ENCODE peak calls at places on chromosome 5, in nine cellular contexts. K, A, R, L, T, V, J, S and E are unnamed samples.

GRCh38 chr5:77635617-77636422 is 2.7 kb downstream of the OTP start:
- DNase-seq in K (no peak), L (no peak), S (no peak), R (no peak), V (no peak), T (no peak), A (no peak), J (no peak), E (peak)

GRCh38 chr5:60633336-60633735 is 66.6 kb downstream of the DEPDC1B start:
- DNase-seq in K (no peak), R (no peak), V (peak), A (no peak), L (no peak), S (no peak), T (no peak), J (peak), E (no peak)

GRCh38 chr5:136332213-136332612 is 33.1 kb downstream of the TRPC7 start:
- DNase-seq in A (no peak), V (no peak), T (no peak), S (no peak), R (no peak), K (no peak), J (no peak), L (no peak), E (peak)

GRCh38 chr5:6766558-6767191 is 53.4 kb downstream of the TENT4A start:
- DNase-seq in A (peak), R (peak), L (peak), K (no peak), V (peak), J (peak), T (no peak), S (peak), E (no peak)

GRCh38 chr5:73654861-73655318 is 28.9 kb downstream of the ARHGEF28 start:
- DNase-seq in J (no peak), T (no peak), R (no peak), K (no peak), L (no peak), S (no peak), A (no peak), V (no peak), E (no peak)

GRCh38 chr5:148443998-148444397 is 60.2 kb downstream of the FBXO38 start:
- DNase-seq in R (no peak), S (peak), A (peak), V (peak), J (peak), L (no peak), T (peak), K (peak), E (peak)

GRCh38 chr5:14145356-14146334 is 2.5 kb downstream of the TRIO start:
- DNase-seq in R (no peak), A (no peak), V (peak), L (no peak), S (no peak), K (no peak), T (peak), J (no peak), E (no peak)

GRCh38 chr5:98635631-98636030 is 137.8 kb upstream of the RGMB start:
- DNase-seq in S (no peak), A (no peak), R (no peak), K (no peak), V (peak), T (no peak), J (no peak), L (no peak), E (no peak)

GRCh38 chr5:151388960-151389359 is 41.6 kb upstream of the SLC36A2 start:
- DNase-seq in K (no peak), J (no peak), A (no peak), L (no peak), S (no peak), T (no peak), R (no peak), V (no peak), E (no peak)

GRCh38 chr5:1216918-1217295 is 8.3 kb upstream of the SLC6A18 start:
- DNase-seq in V (no peak), R (no peak), S (no peak), A (no peak), K (no peak), T (no peak), J (no peak), L (no peak), E (no peak)

GRCh38 chr5:135592312-135593045 is 13.7 kb upstream of the CXCL14 start:
- DNase-seq in V (no peak), L (no peak), A (no peak), K (no peak), S (no peak), J (no peak), T (no peak), R (no peak), E (no peak)

GRCh38 chr5:43634621-43635020 is 31.6 kb downstream of the NNT start:
- DNase-seq in K (no peak), J (no peak), T (no peak), S (no peak), L (no peak), A (no peak), V (no peak), R (no peak), E (no peak)

GRCh38 chr5:165502893-165503696 is 1997.7 kb downstream of the MAT2B start:
- DNase-seq in L (no peak), T (no peak), A (no peak), J (peak), K (no peak), S (no peak), R (no peak), V (no peak), E (no peak)

GRCh38 chr5:16964821-16965220 is 28.7 kb upstream of the MYO10 start:
- DNase-seq in K (no peak), J (no peak), T (no peak), V (no peak), L (no peak), S (no peak), R (no peak), A (no peak), E (peak)

GRCh38 chr5:543755-544674 is 19.8 kb upstream of the SLC9A3 start:
- DNase-seq in K (no peak), A (peak), T (peak), R (peak), S (no peak), J (no peak), L (peak), V (no peak), E (peak)

GRCh38 chr5:154176191-154176590 is 14.3 kb upstream of the GALNT10 start:
- DNase-seq in T (no peak), S (no peak), R (no peak), K (no peak), J (peak), A (no peak), V (peak), L (no peak), E (no peak)

GRCh38 chr5:14428302-14429081 is 153.1 kb upstream of the OTULINL start:
- DNase-seq in T (no peak), L (no peak), V (peak), J (no peak), R (no peak), S (no peak), K (no peak), A (no peak), E (no peak)

GRCh38 chr5:172788771-172789686 is 18.0 kb upstream of the DUSP1 start:
- DNase-seq in S (peak), K (no peak), T (peak), J (no peak), L (peak), V (peak), A (peak), R (peak), E (no peak)

GRCh38 chr5:100905259-100905914 is 2.3 kb upstream of the ST8SIA4 start:
- DNase-seq in S (no peak), T (no peak), V (no peak), A (no peak), J (no peak), R (no peak), L (no peak), K (no peak), E (no peak)

GRCh38 chr5:38712416-38712815 is 133.4 kb upstream of the OSMR start:
- DNase-seq in T (no peak), A (no peak), R (no peak), S (no peak), K (no peak), L (no peak), V (no peak), J (no peak), E (no peak)

GRCh38 chr5:127833999-127834953 is 131.1 kb downstream of the CCDC192 start:
- DNase-seq in K (no peak), V (peak), S (no peak), A (no peak), L (no peak), R (no peak), J (peak), T (no peak), E (no peak)

GRCh38 chr5:32325616-32326015 is 12.9 kb upstream of the MTMR12 start:
- DNase-seq in T (no peak), A (no peak), K (no peak), R (no peak), J (no peak), V (no peak), S (no peak), L (no peak), E (no peak)

GRCh38 chr5:32258406-32258805 is 54.3 kb downstream of the MTMR12 start:
- DNase-seq in V (no peak), S (no peak), R (no peak), L (no peak), K (no peak), A (no peak), T (no peak), J (no peak), E (no peak)

GRCh38 chr5:14665949-14666741 is 1.6 kb downstream of the OTULIN start:
- DNase-seq in A (peak), S (peak), R (no peak), V (no peak), L (no peak), T (peak), K (no peak), J (no peak), E (peak)

GRCh38 chr5:133247145-133247709 is 195.4 kb downstream of the HSPA4 start:
- DNase-seq in K (no peak), T (no peak), J (no peak), S (no peak), A (no peak), L (no peak), R (no peak), V (no peak), E (no peak)

GRCh38 chr5:133460172-133460758 is 152.1 kb downstream of the FSTL4 start:
- DNase-seq in J (peak), L (no peak), K (peak), R (no peak), V (no peak), S (no peak), A (peak), T (peak), E (peak)

GRCh38 chr5:39209924-39210323 is 9.4 kb downstream of the FYB1 start:
- DNase-seq in A (peak), S (no peak), V (no peak), T (no peak), J (no peak), L (no peak), K (no peak), R (no peak), E (no peak)

GRCh38 chr5:113380299-113381014 is 54.3 kb downstream of the TSSK1B start:
- DNase-seq in T (no peak), R (no peak), A (no peak), L (no peak), K (no peak), V (peak), S (no peak), J (peak), E (no peak)

GRCh38 chr5:130337179-130337888 is 433.1 kb downstream of the CHSY3 start:
- DNase-seq in L (no peak), S (no peak), K (no peak), A (no peak), V (peak), J (peak), T (no peak), R (no peak), E (no peak)

GRCh38 chr5:81925012-81925411 is 46.8 kb upstream of the ATG10 start:
- DNase-seq in L (no peak), J (no peak), T (no peak), R (no peak), S (no peak), V (no peak), K (no peak), A (no peak), E (no peak)

GRCh38 chr5:135880278-135880677 is 15.4 kb downstream of the IL9 start:
- DNase-seq in J (no peak), V (no peak), L (no peak), K (no peak), R (no peak), S (no peak), T (no peak), A (peak), E (peak)

GRCh38 chr5:115542651-115543364 is 1.8 kb downstream of the FEM1C start:
- DNase-seq in J (no peak), V (no peak), K (no peak), L (no peak), A (no peak), R (no peak), S (no peak), T (no peak), E (no peak)

GRCh38 chr5:87539839-87540238 is 127.1 kb upstream of the CCNH start:
- DNase-seq in A (no peak), T (no peak), R (no peak), J (no peak), K (no peak), L (no peak), S (no peak), V (no peak), E (no peak)

GRCh38 chr5:137689306-137689705 is 46.6 kb downstream of the KLHL3 start:
- DNase-seq in V (no peak), K (no peak), R (no peak), L (no peak), S (no peak), T (no peak), J (no peak), A (no peak), E (no peak)

GRCh38 chr5:129460121-129460950 is at the start of gene ADAMTS19:
- DNase-seq in S (no peak), V (peak), J (peak), T (peak), A (peak), R (no peak), K (peak), L (no peak), E (peak)

GRCh38 chr5:34043099-34043876 is at the start of gene C1QTNF3:
- DNase-seq in K (no peak), L (no peak), A (no peak), J (peak), T (no peak), S (no peak), R (no peak), V (peak), E (peak)

GRCh38 chr5:173515526-173515925 is 100.9 kb downstream of the BOD1 start:
- DNase-seq in K (no peak), L (no peak), S (no peak), J (peak), T (no peak), R (no peak), V (peak), A (no peak), E (no peak)

GRCh38 chr5:151889614-151890013 is 35.0 kb downstream of the GLRA1 start:
- DNase-seq in R (no peak), J (no peak), S (no peak), T (no peak), K (no peak), L (no peak), A (no peak), V (no peak), E (no peak)

GRCh38 chr5:6435356-6435755 is 13.3 kb upstream of the UBE2QL1 start:
- DNase-seq in K (peak), A (no peak), L (no peak), T (no peak), S (no peak), J (peak), R (peak), V (no peak), E (peak)

DNA sequence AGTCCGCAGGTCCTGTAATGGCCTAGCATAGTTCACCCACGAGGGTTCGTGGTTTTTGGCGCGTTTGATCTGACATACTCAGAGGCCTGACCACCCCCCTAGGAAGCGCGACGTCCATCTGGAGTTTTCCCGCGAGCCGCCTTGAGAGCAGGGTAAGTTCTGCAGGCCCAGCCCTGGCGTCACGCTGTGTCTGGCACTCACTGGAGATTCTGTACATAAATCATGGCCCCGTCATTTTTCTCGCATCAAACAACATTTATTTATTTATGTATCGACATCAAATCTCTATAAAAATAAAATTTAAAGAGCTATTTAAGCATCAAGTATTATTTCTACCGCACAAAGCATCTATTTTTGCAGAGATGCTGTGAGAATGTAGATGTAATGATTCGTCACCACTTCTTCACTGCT is 446 bp upstream of the TRIM41 start:
- DNase-seq in V (no peak), R (no peak), K (no peak), S (no peak), T (no peak), J (no peak), A (no peak), L (no peak), E (no peak)
- TF ChIP-seq CTCF in V (no peak), R (no peak), K (peak), S (no peak), T (no peak), J (no peak), A (peak), L (peak), E (no peak)

DNA sequence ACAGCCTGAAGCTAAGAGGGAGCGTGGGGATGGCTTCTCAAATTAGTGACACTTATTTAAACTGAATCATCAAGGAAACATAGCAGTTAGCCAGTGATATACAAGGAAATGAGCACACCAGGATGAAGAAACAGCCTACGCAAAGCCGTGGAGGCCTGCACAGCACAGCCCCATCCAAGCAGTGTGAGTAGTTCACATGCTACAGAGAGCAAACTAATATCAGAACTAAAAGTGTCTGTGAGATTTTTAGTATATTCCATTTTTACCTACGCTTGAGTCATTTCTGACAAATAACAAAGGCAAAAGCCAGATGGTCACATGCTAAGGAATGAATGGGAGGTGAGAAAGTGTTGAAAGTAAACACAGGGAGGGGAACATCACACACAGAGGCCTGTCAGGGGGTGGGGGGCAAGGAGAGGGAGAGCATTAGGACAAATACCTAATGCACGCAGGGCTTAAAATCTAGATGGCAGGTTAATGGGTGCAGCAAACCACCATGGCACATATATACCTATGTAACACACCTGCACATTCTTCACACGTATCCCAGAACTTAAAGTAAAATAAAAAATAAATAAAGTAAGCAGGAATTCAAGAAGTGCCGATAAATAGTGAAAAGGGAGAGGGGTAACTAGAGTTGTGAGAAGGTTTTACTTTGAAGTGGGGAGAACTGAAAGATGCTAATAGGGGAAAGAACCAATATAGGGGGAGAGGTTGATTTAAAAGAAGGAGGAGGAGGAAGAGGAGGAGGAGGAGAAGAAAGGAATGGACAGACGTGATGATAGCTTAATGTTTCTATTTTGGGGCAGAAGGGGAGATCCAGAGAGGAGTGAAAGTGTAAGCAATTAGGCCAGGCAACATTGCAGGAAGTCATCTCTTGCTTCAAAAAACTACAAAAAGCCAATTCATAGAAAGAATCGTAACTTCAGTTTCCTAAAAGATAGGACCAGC is 100.9 kb upstream of the PTGER4 start:
- DNase-seq in J (peak), V (no peak), R (no peak), S (peak), T (no peak), K (no peak), A (no peak), L (no peak), E (no peak)
- TF ChIP-seq CTCF in J (no peak), V (no peak), R (no peak), S (no peak), T (no peak), K (no peak), A (no peak), L (no peak), E (no peak)

DNA sequence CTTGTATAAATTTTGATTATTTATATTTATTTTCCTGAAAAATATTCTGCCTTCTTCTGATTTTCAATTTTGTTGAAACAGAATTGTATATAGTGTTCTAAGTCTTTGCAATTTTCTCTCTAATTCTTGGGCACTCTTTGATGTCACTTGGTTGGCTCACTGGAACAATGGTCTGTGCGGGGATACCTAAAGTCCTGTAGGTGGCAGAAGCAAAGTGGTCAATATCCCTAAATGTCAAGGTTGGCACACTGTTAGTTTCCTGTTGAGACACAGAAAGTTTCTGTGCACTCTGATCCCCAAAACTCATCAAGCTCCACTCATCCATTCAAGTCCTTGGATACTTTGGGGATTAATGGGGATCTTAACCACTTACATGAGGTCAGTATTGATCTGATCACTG is 480.8 kb upstream of the CCNG1 start:
- DNase-seq in L (no peak), K (no peak), V (no peak), J (no peak), A (no peak), R (no peak), S (no peak), T (no peak), E (no peak)
- TF ChIP-seq CTCF in L (no peak), K (peak), V (no peak), J (no peak), A (no peak), R (no peak), S (no peak), T (peak), E (peak)

DNA sequence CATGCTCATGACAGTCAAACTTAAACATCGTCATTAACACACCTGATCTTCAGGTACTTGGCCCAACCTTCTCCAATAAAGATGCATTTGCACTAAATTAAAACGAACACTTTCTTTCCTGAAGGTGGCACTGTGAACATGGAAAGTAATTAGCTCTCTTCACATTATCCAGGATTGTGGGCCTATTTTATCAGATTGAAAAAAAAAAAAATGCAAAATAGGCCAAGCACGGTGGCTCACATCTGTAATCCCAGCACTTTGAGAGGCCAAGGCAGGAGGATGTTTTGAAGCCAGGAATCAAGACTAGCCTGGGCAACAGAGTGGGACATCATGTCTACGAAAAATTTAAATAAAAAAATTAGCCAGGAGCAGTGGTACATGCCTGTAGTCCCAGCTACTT is 14.4 kb upstream of the CDC20B start:
- DNase-seq in L (no peak), V (no peak), A (no peak), T (no peak), K (no peak), S (no peak), R (no peak), J (peak), E (no peak)
- TF ChIP-seq CTCF in L (no peak), V (peak), A (no peak), T (peak), K (peak), S (no peak), R (peak), J (peak), E (no peak)